ENCODE peak calls at places on chromosome 7, in seven cellular contexts. X, Z, V, B, U, H and O are unnamed samples.
A peak's percentile ranks its signal among the peaks of the same experiment; 100 is the strongest.

GRCh38 chr7:116218051-116218645 is 7.8 kb downstream of the TES start:
- DNase-seq in Z (no peak), X (no peak), V (peak; percentile 99), B (no peak), H (no peak), U (no peak), O (no peak)

GRCh38 chr7:142889825-142890224 is 4.3 kb upstream of the TRPV6 start:
- DNase-seq in Z (no peak), H (no peak), B (peak; percentile 14), V (no peak), X (no peak), U (no peak), O (no peak)

GRCh38 chr7:135728136-135728669 is at the start of gene SLC13A4:
- DNase-seq in B (peak; percentile 87), Z (no peak), V (no peak), X (no peak), U (peak; percentile 90), H (peak; percentile 83), O (peak; percentile 52)

GRCh38 chr7:39664057-39664456 is 40.7 kb downstream of the RALA start:
- DNase-seq in X (no peak), V (no peak), B (no peak), Z (no peak), U (no peak), H (no peak), O (no peak)

GRCh38 chr7:44379366-44380178 is 54.2 kb upstream of the CAMK2B start:
- DNase-seq in B (peak; percentile 23), H (no peak), U (no peak), Z (no peak), V (no peak), X (no peak), O (no peak)

GRCh38 chr7:495326-495725 is 24.3 kb downstream of the PDGFA start:
- DNase-seq in Z (no peak), X (no peak), U (no peak), B (no peak), V (no peak), H (no peak), O (no peak)

GRCh38 chr7:36227223-36227622 is 74.2 kb downstream of the EEPD1 start:
- DNase-seq in B (no peak), H (no peak), V (peak; percentile 81), Z (no peak), X (no peak), U (peak; percentile 23), O (no peak)

GRCh38 chr7:99784007-99784406 is at the start of gene CYP3A4:
- DNase-seq in H (no peak), X (no peak), Z (no peak), B (no peak), U (no peak), V (no peak), O (no peak)

GRCh38 chr7:55493416-55493815 is 78.9 kb downstream of the VOPP1 start:
- DNase-seq in X (no peak), V (peak; percentile 28), U (no peak), B (no peak), Z (no peak), H (no peak), O (no peak)

GRCh38 chr7:12709731-12710502 is 22.5 kb downstream of the ARL4A start:
- DNase-seq in U (no peak), Z (no peak), V (peak; percentile 80), X (no peak), B (no peak), H (no peak), O (no peak)

GRCh38 chr7:98551541-98552273 is 65.4 kb upstream of the NPTX2 start:
- DNase-seq in V (no peak), X (no peak), Z (no peak), H (no peak), U (no peak), B (no peak), O (no peak)

GRCh38 chr7:47561715-47562446 is 20.0 kb downstream of the TNS3 start:
- DNase-seq in X (no peak), U (no peak), B (no peak), V (peak; percentile 59), Z (no peak), H (no peak), O (no peak)

GRCh38 chr7:118046086-118046485 is 137.9 kb upstream of the LSM8 start:
- DNase-seq in Z (no peak), V (no peak), B (no peak), U (no peak), X (no peak), H (no peak), O (no peak)

GRCh38 chr7:5266148-5267028 is 16.4 kb upstream of the SLC29A4 start:
- DNase-seq in H (no peak), X (no peak), V (no peak), U (peak; percentile 62), B (peak; percentile 65), Z (no peak), O (no peak)

GRCh38 chr7:18724311-18724710 is 228.8 kb downstream of the HDAC9 start:
- DNase-seq in U (no peak), X (no peak), H (no peak), B (no peak), V (peak; percentile 7), Z (no peak), O (no peak)

GRCh38 chr7:127245582-127245981 is 7.2 kb downstream of the GRM8 start:
- DNase-seq in U (no peak), B (no peak), X (no peak), H (no peak), Z (no peak), V (no peak), O (no peak)

GRCh38 chr7:12827920-12828319 is 140.5 kb downstream of the ARL4A start:
- DNase-seq in H (no peak), V (peak; percentile 69), B (no peak), U (no peak), X (no peak), Z (no peak), O (no peak)

GRCh38 chr7:44461387-44461786 is 29.1 kb downstream of the NUDCD3 start:
- DNase-seq in B (no peak), V (peak; percentile 65), X (peak; percentile 49), U (no peak), Z (no peak), H (no peak), O (no peak)

GRCh38 chr7:80760292-80760691 is 121.8 kb downstream of the CD36 start:
- DNase-seq in Z (no peak), B (no peak), U (peak; percentile 41), H (peak; percentile 66), V (no peak), X (no peak), O (no peak)

DNA sequence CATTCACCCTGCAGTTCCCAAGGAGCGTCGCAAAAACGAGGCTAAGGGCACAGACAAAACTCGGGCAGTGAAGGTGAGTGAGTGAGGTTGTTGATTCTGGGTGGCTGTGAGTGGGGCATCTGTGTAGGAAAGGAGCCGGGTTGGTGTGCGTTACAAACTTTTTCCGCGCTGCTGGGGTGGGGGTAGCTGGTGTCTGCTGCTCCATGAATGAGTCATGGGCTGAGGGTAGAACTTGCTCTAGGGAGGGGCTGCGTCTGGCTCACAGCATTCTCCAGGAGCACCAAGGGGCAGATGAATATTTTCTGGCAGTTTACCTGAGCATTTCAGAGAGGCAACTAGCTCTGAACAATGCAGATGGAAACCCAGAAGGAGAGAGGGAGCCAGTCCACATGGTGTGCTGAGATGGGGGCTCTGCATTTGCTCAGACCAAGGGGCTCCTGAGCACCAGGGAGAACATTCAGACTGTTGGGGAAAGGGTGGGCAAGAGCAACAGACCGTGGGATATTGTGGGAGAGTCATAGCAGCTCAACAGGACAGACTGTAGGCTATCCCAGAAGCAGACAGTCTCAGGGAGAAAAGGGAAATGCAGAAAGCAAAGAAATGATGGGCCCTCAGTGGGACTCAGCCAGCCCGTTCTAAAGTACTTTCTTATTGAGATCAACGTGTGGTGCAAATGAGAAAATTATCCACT is 18.8 kb downstream of the NOBOX start:
- DNase-seq in V (peak; percentile 87), H (no peak), X (no peak), B (peak; percentile 49), U (peak; percentile 34), Z (no peak), O (no peak)
- H3K4me2 ChIP-seq in V (no peak overlapping the region), H (no peak overlapping the region), X (no peak overlapping the region), B (no peak overlapping the region), U (peak overlapping the region; percentile 7), Z (peak overlapping the region; percentile 71), O (no peak overlapping the region)

GRCh38 chr7:121181357-121181756 is 147.4 kb upstream of the WNT16 start:
- DNase-seq in V (no peak), U (no peak), H (no peak), X (no peak), B (no peak), Z (no peak), O (no peak)
- H3K4me2 ChIP-seq in V (no peak overlapping the region), U (no peak overlapping the region), H (no peak overlapping the region), X (peak overlapping the region; percentile 95), B (no peak overlapping the region), Z (no peak overlapping the region), O (peak overlapping the region; percentile 69)

DNA sequence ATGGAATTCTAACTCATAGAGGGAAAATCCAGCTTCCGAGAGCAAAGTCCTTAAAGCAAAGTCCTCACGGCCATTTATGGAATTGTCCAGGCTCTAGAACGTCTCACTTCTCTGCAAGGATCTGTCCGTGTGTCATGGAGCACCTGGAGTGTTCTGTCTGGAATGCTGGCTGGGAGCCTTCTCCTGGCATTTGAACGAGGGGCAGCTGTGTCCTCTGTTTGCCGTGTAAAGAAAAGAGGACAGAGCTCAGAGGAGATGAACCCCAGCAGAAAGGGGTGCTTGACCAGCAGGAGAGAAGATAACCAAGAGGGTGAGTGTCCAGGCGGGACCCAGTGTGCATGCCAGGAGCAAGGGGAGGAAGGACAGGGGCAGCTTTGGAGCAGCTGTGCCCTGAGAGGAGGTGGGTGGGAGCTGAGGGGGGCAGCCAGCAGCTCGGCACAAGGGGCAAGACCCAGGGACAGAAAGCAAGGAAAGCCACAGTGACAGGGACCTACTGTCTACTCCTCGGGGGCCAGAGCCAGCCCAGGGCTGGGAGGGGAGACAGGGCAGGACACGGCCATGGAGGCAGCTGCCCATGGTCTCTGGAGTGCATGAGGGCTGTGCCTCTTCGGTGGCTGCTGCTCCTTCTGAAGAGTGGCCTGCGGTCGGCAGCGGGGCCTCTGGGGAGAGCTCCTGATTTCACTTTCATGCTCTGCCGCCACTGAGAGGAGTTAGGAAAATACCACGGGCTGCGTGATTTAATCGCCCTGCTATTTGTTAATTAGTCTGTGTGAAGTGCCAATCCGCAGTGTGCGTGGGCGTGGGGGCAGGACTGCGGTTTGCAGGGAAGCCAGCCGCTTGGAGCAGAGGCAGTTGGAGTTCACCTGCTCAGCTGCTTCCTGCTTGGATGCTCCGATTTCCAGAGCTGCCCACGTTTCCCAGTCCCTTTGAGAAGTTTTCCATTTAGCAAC is 149.3 kb upstream of the SHH start:
- DNase-seq in Z (no peak), U (no peak), B (no peak), V (peak; percentile 98), H (peak; percentile 15), X (no peak), O (no peak)
- H3K4me2 ChIP-seq in Z (no peak overlapping the region), U (no peak overlapping the region), B (no peak overlapping the region), V (no peak overlapping the region), H (no peak overlapping the region), X (no peak overlapping the region), O (no peak overlapping the region)

DNA sequence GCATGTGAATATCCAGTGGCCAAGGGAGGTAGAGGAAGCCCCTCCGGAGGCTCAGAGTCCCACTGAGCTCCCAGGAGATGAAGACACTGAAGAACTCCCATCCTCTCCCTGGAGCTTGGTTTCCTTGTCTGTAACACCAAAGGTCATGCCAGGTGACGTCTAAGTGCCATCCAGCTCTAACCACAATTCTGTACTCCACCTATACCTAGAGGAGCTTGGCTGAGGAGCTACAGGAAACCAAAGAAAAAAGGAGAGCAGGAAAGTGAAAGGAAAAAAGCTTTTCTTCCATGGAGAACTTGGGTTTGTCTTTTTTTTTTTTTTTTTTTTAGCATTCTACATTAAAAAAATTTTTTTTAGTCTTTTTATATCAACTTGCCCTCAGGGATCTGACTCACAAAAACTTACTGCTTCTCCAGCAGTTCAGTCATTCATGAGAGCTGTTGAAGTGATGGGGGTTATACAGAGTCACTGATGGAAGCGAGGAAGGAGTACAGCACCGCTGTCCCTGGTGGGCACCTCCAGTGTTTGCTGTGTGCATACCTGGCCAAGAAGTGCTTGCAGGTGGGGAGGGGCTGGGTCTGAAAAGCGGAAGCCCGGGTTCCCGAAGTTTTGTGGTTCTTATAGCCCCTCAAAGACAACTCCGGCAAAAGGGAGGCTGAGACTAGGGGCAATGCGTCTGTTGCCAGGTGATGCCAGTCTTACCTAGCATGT is 46.0 kb downstream of the MINDY4 start:
- DNase-seq in B (no peak), Z (no peak), U (peak; percentile 23), V (no peak), H (no peak), X (no peak), O (no peak)
- H3K4me2 ChIP-seq in B (no peak overlapping the region), Z (no peak overlapping the region), U (no peak overlapping the region), V (no peak overlapping the region), H (no peak overlapping the region), X (no peak overlapping the region), O (no peak overlapping the region)